ENCODE peak calls at places on chromosome 22, in four cellular contexts. U is choroid plexus epithelial cell, L is astrocyte of the spinal cord, D is naive B cell. T is an unnamed sample.

GRCh38 chr22:41501209-41501608 is 32.3 kb downstream of the ACO2 start:
- DNase-seq in U (peak), L (no peak), D (peak), T (peak)

GRCh38 chr22:24153353-24153752 is 27.9 kb upstream of the SUSD2 start:
- DNase-seq in U (peak), L (no peak), D (peak), T (no peak)

GRCh38 chr22:42807185-42807584 is 49.9 kb downstream of the ARFGAP3 start:
- DNase-seq in U (no peak), L (no peak), D (no peak), T (no peak)

GRCh38 chr22:31584804-31585160 is 77.2 kb downstream of the PISD start:
- DNase-seq in U (peak), L (no peak), D (no peak), T (no peak)

GRCh38 chr22:24027389-24027980 is 16.4 kb downstream of the CABIN1 start:
- DNase-seq in U (no peak), L (no peak), D (no peak), T (no peak)

GRCh38 chr22:37739000-37739399 is 42.2 kb downstream of the TRIOBP start:
- DNase-seq in U (peak), L (no peak), D (no peak), T (no peak)

GRCh38 chr22:44084044-44084772 is 60.1 kb downstream of the PARVB start:
- DNase-seq in U (no peak), L (no peak), D (no peak), T (no peak)

GRCh38 chr22:46563381-46564083 is 26.1 kb upstream of the CELSR1 start:
- DNase-seq in U (peak), L (peak), D (peak), T (no peak)

GRCh38 chr22:31089101-31090100 is 8.3 kb downstream of the SMTN start:
- DNase-seq in U (peak), L (peak), D (no peak), T (peak)

GRCh38 chr22:40403141-40403540 is 32.7 kb downstream of the SGSM3 start:
- DNase-seq in U (no peak), L (no peak), D (no peak), T (no peak)

GRCh38 chr22:47442821-47443220 is 680.4 kb downstream of the TBC1D22A start:
- DNase-seq in U (no peak), L (no peak), D (no peak), T (no peak)

GRCh38 chr22:30667092-30667485 is 586 bp downstream of the DUSP18 start:
- DNase-seq in U (no peak), L (peak), D (peak), T (no peak)

GRCh38 chr22:24871611-24872205 is 65.7 kb downstream of the SGSM1 start:
- DNase-seq in U (peak), L (no peak), D (no peak), T (no peak)

T was measured in 8988T.